ENCODE peak calls at places on chromosome 12, in seven cellular contexts. T is HCT116, H is A549, Q is GM12865, E is lung, W is breast epithelium, F is kidney epithelial cell. R is an unnamed sample.

GRCh38 chr12:131908082-131908715 is 13.8 kb downstream of the ULK1 start:
- DNase-seq in W (no peak), H (no peak), E (no peak), F (no peak), T (no peak), Q (no peak), R (no peak)

GRCh38 chr12:7907009-7907408 is 29.0 kb downstream of the SLC2A3 start:
- DNase-seq in H (peak; percentile 90), W (no peak), Q (peak; percentile 14), E (no peak), T (peak; percentile 56), F (no peak), R (peak; percentile 85)

GRCh38 chr12:62308201-62308600 is 48.0 kb downstream of the USP15 start:
- DNase-seq in H (no peak), E (no peak), W (no peak), F (no peak), T (no peak), Q (no peak), R (no peak)

GRCh38 chr12:15787801-15788200 is 1.4 kb downstream of the EPS8 start:
- DNase-seq in H (no peak), E (no peak), W (no peak), Q (no peak), F (no peak), T (no peak), R (no peak)

GRCh38 chr12:1810931-1811280 is 9.5 kb upstream of the LRTM2 start:
- DNase-seq in E (no peak), H (no peak), W (no peak), Q (no peak), T (no peak), F (no peak), R (no peak)

GRCh38 chr12:123905319-123905925 is 67.2 kb downstream of the CCDC92 start:
- DNase-seq in W (no peak), F (peak; percentile 18), E (peak; percentile 76), Q (peak; percentile 66), H (peak; percentile 61), T (peak; percentile 51), R (peak; percentile 81)

GRCh38 chr12:25388216-25388615 is 137.5 kb upstream of the KRAS start:
- DNase-seq in W (no peak), H (no peak), F (no peak), T (no peak), Q (peak; percentile 70), E (no peak), R (no peak)

GRCh38 chr12:21828111-21828775 is 53.7 kb upstream of the KCNJ8 start:
- DNase-seq in Q (no peak), W (no peak), H (no peak), E (no peak), T (no peak), F (no peak), R (no peak)

GRCh38 chr12:54294152-54294913 is 6.5 kb downstream of the NFE2 start:
- DNase-seq in T (no peak), E (peak; percentile 70), H (peak; percentile 83), Q (peak; percentile 60), F (no peak), W (no peak), R (peak; percentile 89)

GRCh38 chr12:57368349-57369095 is 62.3 kb downstream of the R3HDM2 start:
- DNase-seq in F (no peak), W (no peak), H (peak; percentile 70), E (no peak), T (no peak), Q (no peak), R (peak; percentile 27)

GRCh38 chr12:112239020-112239419 is 113.7 kb downstream of the TRAFD1 start:
- DNase-seq in W (no peak), Q (no peak), H (no peak), E (no peak), T (no peak), F (no peak), R (no peak)

GRCh38 chr12:126588586-126589249 is 1523.5 kb downstream of the AACS start:
- DNase-seq in T (no peak), E (no peak), H (no peak), W (no peak), Q (no peak), F (no peak), R (no peak)

GRCh38 chr12:2752676-2753371 is 41.9 kb upstream of the FKBP4 start:
- DNase-seq in F (peak; percentile 10), T (peak; percentile 16), E (peak; percentile 67), Q (peak; percentile 59), W (peak; percentile 77), H (peak; percentile 25), R (peak; percentile 93)

GRCh38 chr12:113152835-113153814 is 3.6 kb downstream of the CFAP73 start:
- DNase-seq in F (no peak), E (peak; percentile 58), W (peak; percentile 66), Q (peak; percentile 77), T (peak; percentile 54), H (peak; percentile 92), R (peak; percentile 87)

GRCh38 chr12:55839345-55840140 is 3.2 kb downstream of the MMP19 start:
- DNase-seq in T (no peak), E (no peak), Q (no peak), H (no peak), F (no peak), W (no peak), R (no peak)

GRCh38 chr12:122889658-122890561 is 6.0 kb downstream of the VPS37B start:
- DNase-seq in T (no peak), H (no peak), E (no peak), F (no peak), Q (no peak), W (no peak), R (no peak)

GRCh38 chr12:103901518-103902173 is 28.6 kb upstream of the HSP90B1 start:
- DNase-seq in E (no peak), W (no peak), F (no peak), H (no peak), Q (no peak), T (no peak), R (no peak)

GRCh38 chr12:114679452-114679875 is 4.5 kb downstream of the TBX3 start:
- DNase-seq in Q (no peak), E (no peak), H (no peak), F (no peak), W (no peak), T (no peak), R (peak; percentile 56)
- H3K4me3 ChIP-seq in Q (no peak overlapping the region), E (peak overlapping the region; percentile 61), H (no peak overlapping the region), F (peak overlapping the region; percentile 23), W (peak overlapping the region; percentile 73), T (no peak overlapping the region), R (peak overlapping the region; percentile 29)

DNA sequence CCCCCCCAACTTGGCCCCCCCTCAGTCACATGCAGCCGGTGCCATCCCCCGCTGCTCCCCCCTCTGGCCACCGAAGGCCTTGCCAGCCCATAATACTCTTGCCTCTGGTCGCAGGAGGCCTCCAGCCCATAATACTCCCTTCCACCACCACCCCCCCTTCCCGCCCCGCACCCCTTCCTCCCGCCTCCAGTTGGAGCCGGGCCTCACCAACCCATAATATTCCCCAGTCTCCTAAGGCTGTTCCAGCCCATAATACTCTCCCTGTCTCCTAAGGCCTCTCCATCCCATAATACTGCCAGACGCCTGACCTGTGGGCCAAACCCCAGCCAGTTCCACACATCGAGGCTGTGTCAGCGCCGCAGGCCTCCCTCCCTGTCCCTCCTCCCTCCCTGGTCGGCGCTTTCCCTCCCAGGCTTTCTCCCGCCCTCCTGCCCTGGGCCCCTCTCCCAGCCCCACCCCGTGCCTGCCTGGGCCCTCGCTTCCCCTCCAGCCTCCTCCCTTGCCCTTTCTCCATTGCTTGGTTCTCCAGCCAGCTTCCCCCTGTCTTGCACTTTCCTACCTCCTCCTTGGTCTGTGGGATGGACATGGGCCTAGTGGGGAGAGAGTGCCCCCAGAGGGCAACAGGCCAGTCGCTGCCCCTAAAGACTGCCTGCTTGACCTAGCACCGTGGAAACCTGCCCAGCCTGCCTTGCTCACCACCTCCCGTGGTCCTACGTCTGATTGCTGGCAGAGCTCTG is 6.8 kb upstream of the CHD4 start:
- DNase-seq in T (peak; percentile 95), F (peak; percentile 87), E (peak; percentile 86), W (peak; percentile 93), H (peak; percentile 68), Q (peak; percentile 82), R (peak; percentile 95)
- H3K4me3 ChIP-seq in T (no peak overlapping the region), F (no peak overlapping the region), E (no peak overlapping the region), W (peak overlapping the region; percentile 25), H (no peak overlapping the region), Q (no peak overlapping the region), R (peak overlapping the region; percentile 57)

GRCh38 chr12:91111366-91112321 is at the start of gene LUM:
- DNase-seq in H (no peak), F (no peak), W (no peak), T (no peak), E (no peak), Q (no peak), R (peak; percentile 22)

GRCh38 chr12:91108196-91108595 is 3.1 kb downstream of the LUM start:
- DNase-seq in W (no peak), E (no peak), Q (no peak), F (no peak), H (no peak), T (no peak), R (no peak)

GRCh38 chr12:91105807-91106206 is 5.5 kb downstream of the LUM start:
- DNase-seq in W (no peak), E (no peak), T (no peak), Q (no peak), H (no peak), F (no peak), R (no peak)

GRCh38 chr12:91106283-91106682 is 5.0 kb downstream of the LUM start:
- DNase-seq in H (no peak), T (no peak), W (no peak), E (no peak), Q (no peak), F (no peak), R (no peak)

GRCh38 chr12:91109148-91109564 is 2.1 kb downstream of the LUM start:
- DNase-seq in H (no peak), W (peak; percentile 60), E (peak; percentile 49), F (no peak), Q (peak; percentile 73), T (peak; percentile 27), R (peak; percentile 78)
- H3K4me3 ChIP-seq in H (no peak overlapping the region), W (peak overlapping the region; percentile 41), E (no peak overlapping the region), F (no peak overlapping the region), Q (no peak overlapping the region), T (no peak overlapping the region), R (no peak overlapping the region)

GRCh38 chr12:121130866-121131373 is 1.8 kb upstream of the P2RX7 start:
- DNase-seq in T (no peak), H (no peak), Q (no peak), E (no peak), F (no peak), W (no peak), R (no peak)

GRCh38 chr12:121128908-121129704 is 3.6 kb upstream of the P2RX7 start:
- DNase-seq in T (no peak), E (peak; percentile 89), F (no peak), H (peak; percentile 36), W (no peak), Q (peak; percentile 97), R (peak; percentile 69)

GRCh38 chr12:121131941-121132341 is 735 bp upstream of the P2RX7 start:
- DNase-seq in F (no peak), T (no peak), H (no peak), W (no peak), Q (no peak), E (no peak), R (no peak)

GRCh38 chr12:121127501-121127900 is 5.2 kb upstream of the P2RX7 start:
- DNase-seq in E (no peak), T (no peak), H (no peak), Q (no peak), F (no peak), W (no peak), R (no peak)

DNA sequence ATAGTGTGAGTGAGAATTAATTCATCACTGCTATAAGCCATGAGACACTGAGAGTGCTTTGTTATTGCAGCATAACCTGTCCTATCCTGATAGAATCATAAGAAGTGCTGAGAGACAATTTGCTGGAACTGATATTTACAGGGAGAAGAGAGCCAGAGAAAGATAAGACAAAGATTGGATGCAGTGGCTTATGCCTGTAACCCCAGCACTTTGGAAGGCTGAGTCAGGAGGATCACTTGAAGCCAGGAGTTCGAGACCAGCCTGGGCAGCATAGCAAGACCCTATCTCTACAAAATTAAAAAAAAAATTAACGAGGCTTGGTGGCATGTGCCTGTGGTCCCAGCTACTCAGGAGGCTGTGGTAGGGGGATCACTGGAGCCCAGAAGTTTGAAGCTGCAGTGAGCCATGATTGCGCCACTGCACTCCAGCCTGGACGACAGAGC is 3.0 kb upstream of the P2RX7 start:
- DNase-seq in Q (no peak), W (no peak), F (no peak), H (no peak), T (no peak), E (no peak), R (no peak)
- H3K4me3 ChIP-seq in Q (peak overlapping the region; percentile 52), W (no peak overlapping the region), F (no peak overlapping the region), H (no peak overlapping the region), T (no peak overlapping the region), E (no peak overlapping the region), R (no peak overlapping the region)